ENCODE peak calls at places on chromosome 9, in eight cellular contexts. One of them, this sample, is unnamed.

GRCh38 chr9:92438900-92439526 is 14.7 kb upstream of the OMD start:
- DNase-seq in neuronal stem cell: no peak
- DNase-seq in heart left ventricle: no peak
- DNase-seq in stomach: no peak
- DNase-seq in uterus: no peak
- DNase-seq in lower lobe of right lung: no peak
- DNase-seq in psoas muscle: no peak
- DNase-seq in Peyer's patch: no peak
- DNase-seq in this sample: no peak

GRCh38 chr9:92609142-92609500 is 60.8 kb downstream of the IPPK start:
- DNase-seq in neuronal stem cell: peak; percentile 48
- DNase-seq in uterus: no peak
- DNase-seq in lower lobe of right lung: no peak
- DNase-seq in Peyer's patch: no peak
- DNase-seq in psoas muscle: no peak
- DNase-seq in stomach: no peak
- DNase-seq in heart left ventricle: no peak
- DNase-seq in this sample: no peak

GRCh38 chr9:1837453-1838084 is 177.6 kb upstream of the SMARCA2 start:
- DNase-seq in heart left ventricle: no peak
- DNase-seq in neuronal stem cell: peak; percentile 51
- DNase-seq in psoas muscle: no peak
- DNase-seq in stomach: no peak
- DNase-seq in uterus: no peak
- DNase-seq in lower lobe of right lung: no peak
- DNase-seq in Peyer's patch: no peak
- DNase-seq in this sample: no peak

GRCh38 chr9:76654575-76654974 is 109.7 kb upstream of the PCA3 start:
- DNase-seq in psoas muscle: no peak
- DNase-seq in lower lobe of right lung: no peak
- DNase-seq in Peyer's patch: no peak
- DNase-seq in uterus: no peak
- DNase-seq in neuronal stem cell: no peak
- DNase-seq in heart left ventricle: no peak
- DNase-seq in stomach: no peak
- DNase-seq in this sample: no peak

GRCh38 chr9:137074657-137075274 is 2.6 kb upstream of the UAP1L1 start:
- DNase-seq in psoas muscle: peak; percentile 9
- DNase-seq in stomach: no peak
- DNase-seq in heart left ventricle: no peak
- DNase-seq in Peyer's patch: no peak
- DNase-seq in uterus: no peak
- DNase-seq in neuronal stem cell: no peak
- DNase-seq in lower lobe of right lung: no peak
- DNase-seq in this sample: no peak

GRCh38 chr9:92850898-92851297 is 26.9 kb downstream of the ZNF484 start:
- DNase-seq in stomach: no peak
- DNase-seq in uterus: no peak
- DNase-seq in heart left ventricle: no peak
- DNase-seq in neuronal stem cell: no peak
- DNase-seq in Peyer's patch: no peak
- DNase-seq in lower lobe of right lung: no peak
- DNase-seq in psoas muscle: no peak
- DNase-seq in this sample: no peak

GRCh38 chr9:35771524-35771923 is 17.4 kb upstream of the MSMP start:
- DNase-seq in neuronal stem cell: no peak
- DNase-seq in uterus: no peak
- DNase-seq in heart left ventricle: no peak
- DNase-seq in psoas muscle: no peak
- DNase-seq in stomach: peak; percentile 77
- DNase-seq in lower lobe of right lung: no peak
- DNase-seq in Peyer's patch: no peak
- DNase-seq in this sample: no peak

GRCh38 chr9:113488071-113488470 is 24.5 kb downstream of the RGS3 start:
- DNase-seq in stomach: peak; percentile 71
- DNase-seq in Peyer's patch: no peak
- DNase-seq in neuronal stem cell: no peak
- DNase-seq in psoas muscle: no peak
- DNase-seq in lower lobe of right lung: no peak
- DNase-seq in uterus: no peak
- DNase-seq in heart left ventricle: no peak
- DNase-seq in this sample: no peak

GRCh38 chr9:77534376-77535057 is 113.6 kb downstream of the GNA14 start:
- DNase-seq in neuronal stem cell: no peak
- DNase-seq in Peyer's patch: no peak
- DNase-seq in heart left ventricle: no peak
- DNase-seq in lower lobe of right lung: no peak
- DNase-seq in uterus: no peak
- DNase-seq in psoas muscle: no peak
- DNase-seq in stomach: no peak
- DNase-seq in this sample: no peak

GRCh38 chr9:19517202-19517942 is 108.6 kb downstream of the ACER2 start:
- DNase-seq in Peyer's patch: no peak
- DNase-seq in lower lobe of right lung: no peak
- DNase-seq in uterus: no peak
- DNase-seq in stomach: no peak
- DNase-seq in heart left ventricle: no peak
- DNase-seq in neuronal stem cell: no peak
- DNase-seq in psoas muscle: no peak
- DNase-seq in this sample: no peak

GRCh38 chr9:127426756-127427155 is 2.6 kb downstream of the ZNF79 start:
- DNase-seq in Peyer's patch: no peak
- DNase-seq in uterus: no peak
- DNase-seq in heart left ventricle: no peak
- DNase-seq in stomach: no peak
- DNase-seq in neuronal stem cell: no peak
- DNase-seq in psoas muscle: no peak
- DNase-seq in lower lobe of right lung: no peak
- DNase-seq in this sample: no peak

GRCh38 chr9:132412089-132412488 is 2.1 kb downstream of the CFAP77 start:
- DNase-seq in uterus: no peak
- DNase-seq in neuronal stem cell: no peak
- DNase-seq in heart left ventricle: no peak
- DNase-seq in psoas muscle: no peak
- DNase-seq in lower lobe of right lung: no peak
- DNase-seq in Peyer's patch: no peak
- DNase-seq in stomach: no peak
- DNase-seq in this sample: no peak

GRCh38 chr9:34664281-34665108 is 2.0 kb upstream of the CCL27 start:
- DNase-seq in neuronal stem cell: peak; percentile 62
- DNase-seq in heart left ventricle: peak; percentile 82
- DNase-seq in psoas muscle: peak; percentile 81
- DNase-seq in uterus: peak; percentile 79
- DNase-seq in Peyer's patch: peak; percentile 90
- DNase-seq in stomach: peak; percentile 85
- DNase-seq in lower lobe of right lung: peak; percentile 79
- DNase-seq in this sample: peak; percentile 88

GRCh38 chr9:136617746-136618577 is 44.8 kb upstream of the EGFL7 start:
- DNase-seq in heart left ventricle: no peak
- DNase-seq in stomach: no peak
- DNase-seq in psoas muscle: no peak
- DNase-seq in Peyer's patch: no peak
- DNase-seq in neuronal stem cell: no peak
- DNase-seq in lower lobe of right lung: no peak
- DNase-seq in uterus: no peak
- DNase-seq in this sample: no peak

DNA sequence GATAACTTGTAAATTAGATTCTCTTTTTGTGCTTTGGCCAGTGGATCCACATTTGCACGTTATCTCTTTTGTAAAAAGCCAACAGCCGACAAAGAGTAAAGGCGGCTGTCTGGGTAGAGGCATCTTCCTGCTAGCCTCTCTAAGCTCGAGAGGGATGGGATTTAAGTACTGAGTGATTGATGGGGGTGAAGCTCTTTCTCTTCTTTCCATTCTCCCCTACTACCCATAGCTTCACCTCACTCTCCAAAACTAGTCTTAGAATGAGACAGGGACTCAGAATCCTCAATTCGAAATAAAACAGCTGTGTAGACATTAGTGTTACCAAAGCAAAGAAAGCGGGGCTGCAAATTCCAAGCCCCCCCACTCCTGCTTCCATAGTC is 3.5 kb downstream of the PBX3 start:
- DNase-seq in Peyer's patch: no peak
- DNase-seq in lower lobe of right lung: no peak
- DNase-seq in psoas muscle: no peak
- DNase-seq in neuronal stem cell: peak; percentile 54
- DNase-seq in heart left ventricle: no peak
- DNase-seq in stomach: no peak
- DNase-seq in uterus: no peak
- DNase-seq in this sample: no peak
- H3K4me3 ChIP-seq in Peyer's patch: no peak overlapping the region
- H3K4me3 ChIP-seq in lower lobe of right lung: peak overlapping the region; percentile 90
- H3K4me3 ChIP-seq in psoas muscle: no peak overlapping the region
- H3K4me3 ChIP-seq in neuronal stem cell: no peak overlapping the region
- H3K4me3 ChIP-seq in heart left ventricle: peak overlapping the region; percentile 7
- H3K4me3 ChIP-seq in stomach: peak overlapping the region; percentile 16
- H3K4me3 ChIP-seq in uterus: peak overlapping the region; percentile 15
- H3K4me3 ChIP-seq in this sample: no peak overlapping the region

DNA sequence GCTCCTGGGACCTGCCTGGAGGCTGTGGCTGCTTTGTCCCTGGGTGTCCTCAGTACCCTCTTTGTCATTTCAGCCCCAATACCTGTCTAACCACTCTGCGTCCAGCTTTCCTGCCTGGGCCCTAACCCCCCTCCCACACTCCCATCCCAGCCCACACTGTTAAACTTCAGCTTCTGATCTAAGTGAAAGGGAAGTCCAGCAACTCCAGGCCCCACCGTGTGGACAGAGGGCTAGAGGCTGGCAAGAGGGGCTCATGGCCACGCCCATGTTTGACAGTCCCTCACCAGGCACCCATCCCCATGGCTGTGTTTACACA is 56.3 kb downstream of the SEMA4D start:
- DNase-seq in neuronal stem cell: no peak
- DNase-seq in heart left ventricle: no peak
- DNase-seq in psoas muscle: no peak
- DNase-seq in Peyer's patch: no peak
- DNase-seq in uterus: no peak
- DNase-seq in stomach: no peak
- DNase-seq in lower lobe of right lung: no peak
- DNase-seq in this sample: no peak
- H3K4me1 ChIP-seq in neuronal stem cell: peaks cover 14% of the 10 kb centered on the region
- H3K4me1 ChIP-seq in heart left ventricle: no peaks in the 10 kb centered on the region
- H3K4me1 ChIP-seq in psoas muscle: peaks cover 57% of the 10 kb centered on the region
- H3K4me1 ChIP-seq in Peyer's patch: peaks cover 58% of the 10 kb centered on the region
- H3K4me1 ChIP-seq in uterus: no peaks in the 10 kb centered on the region
- H3K4me1 ChIP-seq in stomach: peaks cover 93% of the 10 kb centered on the region
- H3K4me1 ChIP-seq in lower lobe of right lung: peaks cover 50% of the 10 kb centered on the region
- H3K4me1 ChIP-seq in this sample: no peaks in the 10 kb centered on the region

DNA sequence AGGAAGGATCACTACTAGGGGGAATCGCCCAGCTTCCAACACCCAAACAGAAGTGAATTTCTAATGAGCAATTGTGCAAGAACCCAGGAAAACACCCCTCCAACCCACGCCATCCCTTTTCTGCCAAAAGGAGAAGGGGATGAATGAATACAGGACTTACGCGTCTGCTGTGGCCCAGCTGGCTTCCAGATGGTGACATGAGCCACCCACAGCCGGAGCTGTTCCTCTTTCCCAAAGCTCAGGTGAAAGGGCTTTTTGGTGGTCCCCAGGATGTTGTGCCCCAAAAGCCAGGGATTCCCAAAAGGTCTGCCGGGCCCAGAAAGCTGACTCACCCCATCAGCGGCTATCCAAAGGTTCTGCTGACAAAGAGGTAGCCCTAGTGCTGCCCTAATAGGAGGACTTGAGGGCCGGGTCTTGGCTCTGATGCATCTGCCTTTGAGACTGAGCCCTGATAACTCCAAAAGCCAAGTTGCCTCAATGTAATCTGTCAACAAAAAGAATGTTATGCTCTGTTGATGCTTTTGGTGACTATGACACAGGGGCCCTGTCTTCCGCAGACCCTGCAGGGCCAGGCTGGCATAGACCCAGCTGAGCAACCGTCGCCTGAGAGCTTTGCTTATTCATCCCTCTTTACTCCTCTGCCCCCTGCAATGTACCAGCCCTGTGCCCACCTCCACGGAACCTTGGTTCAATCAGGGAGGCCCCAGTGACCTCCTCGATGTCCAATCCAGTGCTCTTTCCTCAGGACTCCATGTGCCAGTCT is 14.5 kb downstream of the GSN start:
- DNase-seq in heart left ventricle: peak; percentile 79
- DNase-seq in neuronal stem cell: no peak
- DNase-seq in lower lobe of right lung: peak; percentile 79
- DNase-seq in psoas muscle: peak; percentile 72
- DNase-seq in uterus: peak; percentile 74
- DNase-seq in Peyer's patch: no peak
- DNase-seq in stomach: peak; percentile 36
- DNase-seq in this sample: no peak
- H3K4me3 ChIP-seq in heart left ventricle: no peak overlapping the region
- H3K4me3 ChIP-seq in neuronal stem cell: no peak overlapping the region
- H3K4me3 ChIP-seq in lower lobe of right lung: no peak overlapping the region
- H3K4me3 ChIP-seq in psoas muscle: no peak overlapping the region
- H3K4me3 ChIP-seq in uterus: no peak overlapping the region
- H3K4me3 ChIP-seq in Peyer's patch: no peak overlapping the region
- H3K4me3 ChIP-seq in stomach: no peak overlapping the region
- H3K4me3 ChIP-seq in this sample: no peak overlapping the region

DNA sequence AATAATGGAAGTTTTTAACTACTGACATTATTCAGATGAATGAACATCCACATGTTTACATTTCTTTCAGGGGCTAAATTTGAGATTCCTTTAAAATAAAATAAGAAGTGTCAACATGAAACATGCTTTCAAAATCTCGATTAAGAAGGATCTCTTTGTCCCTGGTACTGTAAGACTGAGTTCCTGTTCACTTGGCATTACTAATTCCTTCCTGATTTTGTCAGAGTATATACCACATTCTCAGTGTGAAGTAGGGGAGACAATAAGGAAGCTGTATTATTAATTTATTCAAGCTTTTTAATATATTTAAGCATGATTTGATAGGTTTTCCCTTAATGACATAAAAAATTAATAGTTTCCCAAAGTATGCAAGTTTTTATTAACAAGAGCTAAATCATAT is 81.5 kb upstream of the GRHPR start:
- DNase-seq in Peyer's patch: no peak
- DNase-seq in neuronal stem cell: no peak
- DNase-seq in stomach: no peak
- DNase-seq in lower lobe of right lung: no peak
- DNase-seq in heart left ventricle: no peak
- DNase-seq in psoas muscle: no peak
- DNase-seq in uterus: no peak
- DNase-seq in this sample: no peak
- H3K4me1 ChIP-seq in Peyer's patch: no peaks in the 10 kb centered on the region
- H3K4me1 ChIP-seq in neuronal stem cell: peaks cover 5% of the 10 kb centered on the region
- H3K4me1 ChIP-seq in stomach: no peaks in the 10 kb centered on the region
- H3K4me1 ChIP-seq in lower lobe of right lung: no peaks in the 10 kb centered on the region
- H3K4me1 ChIP-seq in heart left ventricle: no peaks in the 10 kb centered on the region
- H3K4me1 ChIP-seq in psoas muscle: no peaks in the 10 kb centered on the region
- H3K4me1 ChIP-seq in uterus: no peaks in the 10 kb centered on the region
- H3K4me1 ChIP-seq in this sample: no peaks in the 10 kb centered on the region

GRCh38 chr9:129142115-129142514 is 30.9 kb downstream of the PTPA start:
- DNase-seq in stomach: no peak
- DNase-seq in heart left ventricle: no peak
- DNase-seq in uterus: no peak
- DNase-seq in Peyer's patch: no peak
- DNase-seq in lower lobe of right lung: no peak
- DNase-seq in psoas muscle: no peak
- DNase-seq in neuronal stem cell: no peak
- DNase-seq in this sample: no peak
- H3K4me3 ChIP-seq in stomach: peak overlapping the region; percentile 46
- H3K4me3 ChIP-seq in heart left ventricle: peak overlapping the region; percentile 6
- H3K4me3 ChIP-seq in uterus: no peak overlapping the region
- H3K4me3 ChIP-seq in Peyer's patch: no peak overlapping the region
- H3K4me3 ChIP-seq in lower lobe of right lung: peak overlapping the region; percentile 65
- H3K4me3 ChIP-seq in psoas muscle: peak overlapping the region; percentile 67
- H3K4me3 ChIP-seq in neuronal stem cell: no peak overlapping the region
- H3K4me3 ChIP-seq in this sample: no peak overlapping the region

This sample was measured in aorta.